ENCODE peak calls at places on chromosomes 12 and 14, in four cellular contexts. X is GM12878, W is GM23338, M is HepG2. Q is an unnamed sample.

GRCh38 chr14:32044454-32044853 is 32.6 kb upstream of the ARHGAP5 start:
- DNase-seq in M (no peak), W (no peak), X (no peak), Q (no peak)

GRCh38 chr14:70514168-70515069 is 20.4 kb downstream of the ADAM20 start:
- DNase-seq in X (no peak), W (no peak), M (no peak), Q (no peak)

GRCh38 chr12:26196424-26196722 is 1.0 kb downstream of the SSPN start:
- DNase-seq in W (no peak), X (no peak), M (no peak), Q (no peak)

GRCh38 chr12:122790393-122791075 is 16.2 kb downstream of the CCDC62 start:
- DNase-seq in M (no peak), W (peak; percentile 44), X (no peak), Q (no peak)

GRCh38 chr14:53564870-53565269 is 391.8 kb downstream of the BMP4 start:
- DNase-seq in M (no peak), W (no peak), X (no peak), Q (no peak)

GRCh38 chr12:16437281-16437816 is 89.9 kb downstream of the MGST1 start:
- DNase-seq in M (no peak), X (no peak), W (peak; percentile 6), Q (no peak)

GRCh38 chr12:113068312-113068935 is 11.9 kb downstream of the DTX1 start:
- DNase-seq in X (no peak), M (no peak), W (no peak), Q (no peak)

GRCh38 chr12:40141996-40142395 is 36.1 kb upstream of the SLC2A13 start:
- DNase-seq in M (no peak), X (no peak), W (no peak), Q (no peak)

GRCh38 chr12:102095677-102096263 is 24.1 kb downstream of the NUP37 start:
- DNase-seq in W (peak; percentile 12), X (peak; percentile 4), M (peak; percentile 9), Q (no peak)

GRCh38 chr14:103607039-103607668 is 21.9 kb upstream of the KLC1 start:
- DNase-seq in W (peak; percentile 65), X (peak; percentile 62), M (no peak), Q (peak; percentile 47)

GRCh38 chr12:43964966-43965365 is 129.1 kb downstream of the TMEM117 start:
- DNase-seq in W (no peak), M (peak; percentile 41), X (no peak), Q (no peak)

GRCh38 chr12:69985656-69986055 is 160.6 kb downstream of the MYRFL start:
- DNase-seq in W (peak; percentile 62), X (no peak), M (peak; percentile 24), Q (peak; percentile 65)

GRCh38 chr12:85803231-85803630 is 33.0 kb downstream of the RASSF9 start:
- DNase-seq in W (no peak), M (no peak), X (no peak), Q (no peak)

GRCh38 chr14:66240112-66240511 is 246.1 kb upstream of the CCDC196 start:
- DNase-seq in W (no peak), M (no peak), X (no peak), Q (no peak)
- TF ChIP-seq CREB1 in W (no peak), M (no peak), X (no peak), Q (no peak)

GRCh38 chr12:132908145-132909029 is 21.0 kb upstream of the CHFR start:
- DNase-seq in X (peak; percentile 89), W (peak; percentile 99), M (no peak), Q (peak; percentile 99)

GRCh38 chr12:132899033-132899432 is 11.6 kb upstream of the CHFR start:
- DNase-seq in W (no peak), M (no peak), X (no peak), Q (no peak)

GRCh38 chr12:132907216-132907615 is 19.8 kb upstream of the CHFR start:
- DNase-seq in X (no peak), M (no peak), W (peak; percentile 46), Q (no peak)

GRCh38 chr12:132909030-132909368 is 21.6 kb upstream of the CHFR start:
- DNase-seq in X (no peak), M (no peak), W (no peak), Q (no peak)

DNA sequence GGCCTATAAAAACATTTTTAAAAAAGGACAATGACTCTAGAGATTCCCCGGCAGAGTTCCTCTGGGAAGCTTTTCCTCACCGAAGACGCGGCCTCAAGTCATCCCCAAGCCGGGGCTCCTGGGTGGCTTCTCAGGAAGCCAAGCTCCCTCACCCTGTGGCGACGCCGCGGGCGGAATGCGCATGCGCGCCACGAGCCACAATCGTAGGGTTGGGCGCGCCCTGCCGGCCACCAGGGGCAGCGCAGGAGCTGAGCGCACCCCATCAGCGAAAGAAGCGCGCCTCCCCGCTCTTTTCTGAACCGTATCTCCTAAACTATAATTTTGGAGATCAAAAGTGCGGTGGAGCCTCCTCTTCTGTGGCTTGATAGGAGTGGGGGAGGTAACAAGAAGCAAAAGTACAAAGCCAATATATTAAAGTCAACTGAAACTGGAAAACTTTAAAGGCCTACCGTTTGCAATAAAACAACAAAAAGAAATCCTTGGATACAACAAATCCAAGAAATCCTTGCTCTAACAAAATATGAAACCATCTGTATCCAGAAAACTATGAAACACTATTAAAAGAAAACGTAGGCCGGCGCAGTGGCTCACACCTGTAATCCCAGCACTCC is 17.4 kb upstream of the CHFR start:
- DNase-seq in X (no peak), W (peak; percentile 88), M (no peak), Q (peak; percentile 94)
- TF ChIP-seq CREB1 in X (no peak), W (peak; percentile 24), M (no peak), Q (no peak)

GRCh38 chr12:5487076-5487475 is 55.2 kb downstream of the NTF3 start:
- DNase-seq in W (no peak), M (no peak), X (no peak), Q (no peak)

GRCh38 chr12:5485471-5485870 is 53.6 kb downstream of the NTF3 start:
- DNase-seq in M (no peak), W (no peak), X (no peak), Q (no peak)

GRCh38 chr12:5489760-5490432 is 58.0 kb downstream of the NTF3 start:
- DNase-seq in X (no peak), M (no peak), W (no peak), Q (no peak)

GRCh38 chr12:5492562-5492961 is 60.7 kb downstream of the NTF3 start:
- DNase-seq in W (peak; percentile 41), M (no peak), X (no peak), Q (no peak)

GRCh38 chr12:5487971-5488955 is 56.4 kb downstream of the NTF3 start:
- DNase-seq in M (no peak), X (no peak), W (no peak), Q (no peak)
- TF ChIP-seq CREB1 in M (no peak), X (no peak), W (no peak), Q (no peak)

DNA sequence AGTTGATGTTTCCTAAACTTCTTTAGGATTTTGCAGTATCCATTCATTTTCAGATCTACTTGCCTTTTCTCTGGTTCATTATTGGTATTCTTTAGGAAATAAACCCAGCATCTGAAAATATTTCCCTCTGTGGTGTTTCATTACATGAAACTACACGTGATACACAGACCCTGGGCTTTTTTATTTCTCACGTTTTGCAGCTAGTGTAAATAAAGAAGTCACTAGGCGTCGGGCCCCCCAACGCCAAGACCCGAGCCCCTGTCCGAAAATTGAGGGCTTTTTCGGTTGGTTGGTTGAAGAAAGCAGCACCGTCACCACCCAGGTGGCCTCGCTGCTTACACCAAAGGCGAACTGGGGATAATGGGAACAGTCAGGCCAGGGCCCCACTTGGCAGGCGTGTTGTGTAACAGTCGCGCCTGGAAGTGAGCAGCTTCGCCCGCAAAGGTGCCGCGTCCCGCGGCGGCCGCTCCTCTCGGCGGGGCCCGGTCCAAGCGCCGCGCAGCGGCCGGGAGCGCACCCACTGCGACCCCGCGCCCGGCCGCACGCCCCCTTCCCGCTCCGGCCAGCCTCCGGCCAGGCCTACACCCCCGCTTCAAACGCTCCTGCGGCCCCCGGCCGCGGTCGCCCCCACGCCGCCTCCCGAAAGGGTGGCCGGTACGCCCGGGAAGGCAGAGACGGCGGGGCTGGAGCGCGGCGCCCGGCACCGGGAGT is 1.2 kb downstream of the DUSP16 start:
- DNase-seq in M (peak; percentile 53), X (no peak), W (peak; percentile 62), Q (peak; percentile 44)
- TF ChIP-seq CREB1 in M (no peak), X (no peak), W (no peak), Q (no peak)

DNA sequence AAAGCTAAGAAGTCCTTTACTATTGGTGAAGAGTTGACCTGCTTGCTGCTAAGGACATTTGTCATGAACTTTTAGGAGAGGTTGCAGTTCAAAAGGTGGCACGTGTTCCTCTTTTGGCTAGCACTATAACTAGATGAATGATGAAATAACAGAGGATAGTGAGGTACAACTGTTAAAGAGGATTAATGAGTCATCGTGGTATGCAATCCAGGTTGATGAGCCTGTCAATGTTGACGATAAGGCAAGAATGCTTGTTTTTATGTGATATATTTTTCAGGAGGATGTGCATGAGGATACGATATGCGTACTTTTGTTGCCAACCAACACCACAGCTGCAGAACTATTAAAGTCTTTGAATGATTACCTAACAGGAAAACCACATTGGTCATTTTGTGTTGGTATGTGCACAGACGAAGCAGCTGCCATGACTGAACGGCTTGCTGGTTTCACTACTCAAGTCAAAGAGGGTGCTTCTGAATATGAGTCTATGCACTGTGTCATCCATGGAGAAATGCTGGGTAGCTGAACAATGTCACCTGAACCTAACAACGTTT is 10.6 kb downstream of the CEP128 start:
- DNase-seq in W (no peak), X (peak; percentile 88), M (no peak), Q (no peak)
- TF ChIP-seq CREB1 in W (no peak), X (peak; percentile 48), M (no peak), Q (no peak)

DNA sequence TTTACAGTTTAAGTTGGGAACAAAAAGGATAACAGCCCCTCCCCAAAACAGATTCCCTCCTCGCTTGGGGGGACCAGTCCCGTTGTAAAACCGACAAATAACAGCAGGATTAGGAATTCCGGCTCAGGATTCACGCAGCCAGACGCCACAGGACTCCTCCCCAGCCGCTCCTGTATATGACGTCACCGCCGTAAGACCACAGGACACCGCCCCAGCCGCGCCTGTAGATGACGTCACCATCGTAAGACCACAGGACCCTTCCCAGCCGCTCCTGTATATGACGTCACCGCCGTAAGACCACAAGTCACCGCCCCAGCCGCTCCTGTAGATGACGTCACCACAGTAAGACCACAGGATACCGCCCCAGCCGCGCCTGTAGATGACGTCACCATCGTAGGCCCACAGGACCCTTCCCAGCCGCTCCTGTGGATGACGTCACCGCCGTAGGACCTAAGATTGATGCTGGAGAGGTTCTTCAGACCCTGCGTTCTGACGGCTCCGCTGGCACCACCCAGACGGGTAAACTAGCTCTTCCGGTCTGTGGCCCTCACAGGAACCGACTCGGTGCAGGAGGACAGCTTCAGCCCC is 44.0 kb upstream of the FBRSL1 start:
- DNase-seq in X (no peak), M (no peak), W (peak; percentile 98), Q (peak; percentile 83)
- TF ChIP-seq CREB1 in X (no peak), M (no peak), W (peak; percentile 100), Q (no peak)

GRCh38 chr12:2507811-2508210 is 287.0 kb upstream of the FKBP4 start:
- DNase-seq in X (no peak), M (no peak), W (peak; percentile 4), Q (peak; percentile 22)
- TF ChIP-seq CREB1 in X (no peak), M (no peak), W (no peak), Q (no peak)

GRCh38 chr12:94621662-94622359 is 28.5 kb downstream of the TMCC3 start:
- DNase-seq in X (peak; percentile 87), W (no peak), M (no peak), Q (no peak)
- TF ChIP-seq CREB1 in X (peak; percentile 72), W (no peak), M (no peak), Q (no peak)